ENCODE peak calls at places on chromosomes 13 and 19, in ten cellular contexts. V, J, F, Q, Z, P, L, K, H and E are unnamed samples.

GRCh38 chr19:47581605-47582319 is 8.8 kb upstream of the ZNF541 start:
- DNase-seq in V (no peak), J (no peak), F (no peak), Q (no peak), Z (no peak), P (no peak), L (peak), K (no peak), H (no peak), E (peak)

GRCh38 chr19:14023404-14024235 is 4.3 kb upstream of the RLN3 start:
- DNase-seq in V (no peak), J (no peak), F (peak), Q (peak), Z (no peak), P (no peak), L (peak), K (no peak), H (no peak), E (peak)

GRCh38 chr19:44684892-44685847 is 13.8 kb upstream of the CEACAM16 start:
- DNase-seq in V (no peak), J (no peak), F (peak), Q (no peak), Z (no peak), P (no peak), L (no peak), K (no peak), H (peak), E (peak)

GRCh38 chr19:35704218-35704617 is at the start of gene ZBTB32:
- DNase-seq in V (no peak), J (no peak), F (peak), Q (peak), Z (no peak), P (no peak), L (no peak), K (no peak), H (no peak), E (no peak)

GRCh38 chr13:99357149-99357596 is 50.0 kb upstream of the GPR183 start:
- DNase-seq in V (no peak), J (no peak), F (peak), Q (no peak), Z (no peak), P (no peak), L (no peak), K (no peak), H (no peak), E (no peak)

GRCh38 chr19:48354332-48354992 is 9.3 kb downstream of the TMEM143 start:
- DNase-seq in V (no peak), J (no peak), F (no peak), Q (no peak), Z (no peak), P (no peak), L (no peak), K (no peak), H (no peak), E (no peak)

GRCh38 chr13:98900442-98900841 is 77.4 kb downstream of the DOCK9 start:
- DNase-seq in V (no peak), J (no peak), F (no peak), Q (no peak), Z (no peak), P (no peak), L (no peak), K (no peak), H (no peak), E (no peak)

GRCh38 chr19:1173845-1174809 is at the start of gene SBNO2:
- DNase-seq in V (peak), J (peak), F (peak), Q (peak), Z (peak), P (peak), L (peak), K (peak), H (peak), E (peak)

GRCh38 chr13:44273991-44274810 is 99.4 kb upstream of the SERP2 start:
- DNase-seq in V (no peak), J (no peak), F (peak), Q (no peak), Z (no peak), P (peak), L (no peak), K (no peak), H (no peak), E (no peak)

GRCh38 chr19:5080809-5081208 is 111.9 kb downstream of the KDM4B start:
- DNase-seq in V (no peak), J (no peak), F (no peak), Q (no peak), Z (no peak), P (no peak), L (no peak), K (no peak), H (no peak), E (no peak)

GRCh38 chr13:51666316-51666715 is 82.1 kb downstream of the WDFY2 start:
- DNase-seq in V (no peak), J (no peak), F (no peak), Q (no peak), Z (no peak), P (no peak), L (no peak), K (no peak), H (no peak), E (no peak)

GRCh38 chr19:39677931-39678889 is 22.5 kb downstream of the LGALS16 start:
- DNase-seq in V (no peak), J (no peak), F (no peak), Q (no peak), Z (no peak), P (no peak), L (no peak), K (no peak), H (no peak), E (peak)